ENCODE peak calls at places on chromosome 4, in five cellular contexts. X is hippocampal formation, E is NCI-H1092 treated with DMSO at 0.1 percent for 48 hours, J is T-cell, K is cardiac muscle cell. P is an unnamed sample.

GRCh38 chr4:78645853-78646757 is 94.5 kb downstream of the ANXA3 start:
- DNase-seq in X (peak; percentile 76), E (no peak), J (no peak), K (no peak), P (peak; percentile 16)

GRCh38 chr4:8399298-8399697 is 41.2 kb downstream of the ACOX3 start:
- DNase-seq in X (no peak), E (no peak), J (no peak), K (no peak), P (no peak)

GRCh38 chr4:141912831-141913230 is 276.4 kb downstream of the IL15 start:
- DNase-seq in X (no peak), E (no peak), J (no peak), K (peak; percentile 83), P (no peak)

GRCh38 chr4:78774395-78774794 is 1.8 kb upstream of the BMP2K start:
- DNase-seq in X (no peak), E (no peak), J (no peak), K (no peak), P (no peak)

GRCh38 chr4:72875545-72875944 is 194.0 kb downstream of the COX18 start:
- DNase-seq in X (no peak), E (no peak), J (no peak), K (no peak), P (no peak)

GRCh38 chr4:176467011-176467410 is 147.2 kb downstream of the SPCS3 start:
- DNase-seq in X (no peak), E (no peak), J (no peak), K (no peak), P (no peak)

GRCh38 chr4:105765690-105766407 is 57.3 kb downstream of the GSTCD start:
- DNase-seq in X (no peak), E (no peak), J (no peak), K (no peak), P (no peak)

GRCh38 chr4:127788517-127788916 is 6.4 kb downstream of the HSPA4L start:
- DNase-seq in X (no peak), E (no peak), J (no peak), K (no peak), P (no peak)

GRCh38 chr4:55866973-55867574 is 13.6 kb downstream of the EXOC1 start:
- DNase-seq in X (peak; percentile 70), E (peak; percentile 66), J (no peak), K (peak; percentile 71), P (peak; percentile 67)

GRCh38 chr4:138242076-138242829 is at the start of gene SLC7A11:
- DNase-seq in X (peak; percentile 57), E (peak; percentile 85), J (no peak), K (peak; percentile 81), P (peak; percentile 79)

GRCh38 chr4:100738388-100739165 is 220.8 kb upstream of the EMCN start:
- DNase-seq in X (no peak), E (no peak), J (no peak), K (peak; percentile 36), P (peak; percentile 16)

GRCh38 chr4:186699298-186699697 is 24.4 kb downstream of the FAT1 start:
- DNase-seq in X (no peak), E (no peak), J (no peak), K (peak; percentile 80), P (no peak)

GRCh38 chr4:17726911-17727310 is 54.5 kb downstream of the FAM184B start:
- DNase-seq in X (no peak), E (no peak), J (no peak), K (no peak), P (no peak)

P was measured in cerebellar cortex.